ENCODE peak calls at places on chromosomes 4 and X, in five cellular contexts. V, Y, W, K and P are unnamed samples. For H3K9me3, the result is how much of the 10 kb centered on the place peaks cover.

GRCh38 chrX:39845289-39845688 is 252.5 kb downstream of the BCOR start:
- DNase-seq in V (no peak), Y (no peak), W (no peak), K (no peak), P (no peak)

GRCh38 chrX:139875831-139876230 is 57.0 kb downstream of the ATP11C start:
- DNase-seq in V (no peak), Y (no peak), W (no peak), K (no peak), P (no peak)

GRCh38 chr4:110638347-110638746 is 15.5 kb upstream of the PITX2 start:
- DNase-seq in V (no peak), Y (no peak), W (no peak), K (no peak), P (no peak)

GRCh38 chrX:130111220-130111934 is 1.1 kb upstream of the ELF4 start:
- DNase-seq in V (no peak), Y (no peak), W (no peak), K (no peak), P (no peak)

GRCh38 chrX:23634181-23634580 is 33.1 kb upstream of the PRDX4 start:
- DNase-seq in V (no peak), Y (peak), W (no peak), K (no peak), P (no peak)

GRCh38 chr4:109472343-109472761 is 38.7 kb downstream of the SEC24B start:
- DNase-seq in V (no peak), Y (no peak), W (no peak), K (no peak), P (peak)

GRCh38 chr4:132344924-132345828 is 803.9 kb upstream of the PCDH10 start:
- DNase-seq in V (no peak), Y (no peak), W (no peak), K (no peak), P (no peak)

GRCh38 chr4:55358668-55359067 is 12.6 kb downstream of the SRD5A3 start:
- DNase-seq in V (no peak), Y (no peak), W (no peak), K (no peak), P (peak)

GRCh38 chr4:8355864-8356565 is 84.5 kb downstream of the ACOX3 start:
- DNase-seq in V (no peak), Y (no peak), W (no peak), K (no peak), P (no peak)

GRCh38 chr4:86089924-86090323 is 269.9 kb downstream of the MAPK10 start:
- DNase-seq in V (no peak), Y (no peak), W (no peak), K (no peak), P (no peak)

GRCh38 chr4:117577686-117578085 is 456.6 kb upstream of the NDST3 start:
- DNase-seq in V (no peak), Y (no peak), W (no peak), K (no peak), P (no peak)

GRCh38 chr4:117574085-117574484 is 460.2 kb upstream of the NDST3 start:
- DNase-seq in V (no peak), Y (no peak), W (no peak), K (no peak), P (no peak)

DNA sequence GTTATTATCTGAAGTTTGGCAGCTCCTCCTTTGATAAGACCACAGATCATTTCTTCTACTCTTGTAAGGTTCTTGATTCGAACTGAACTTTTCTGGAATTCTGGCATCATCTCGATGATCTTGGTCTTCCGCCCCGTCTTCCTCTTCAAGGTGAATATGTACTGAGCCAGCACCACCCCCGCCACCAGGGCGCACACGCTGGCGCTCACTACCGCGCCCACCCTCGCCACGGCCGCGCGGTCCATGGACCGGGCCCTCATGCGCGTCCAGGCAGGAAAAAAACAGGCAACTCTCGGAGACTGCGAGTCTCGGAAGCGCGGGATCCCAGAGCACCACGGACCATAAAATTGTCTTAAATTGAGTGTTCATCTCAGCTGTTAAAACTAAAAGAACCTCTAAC is 458.4 kb upstream of the NDST3 start:
- DNase-seq in V (no peak), Y (no peak), W (no peak), K (no peak), P (no peak)
- H3K9me3 ChIP-seq in V (under half), Y (under half), W (under half), K (under half), P (under half)

DNA sequence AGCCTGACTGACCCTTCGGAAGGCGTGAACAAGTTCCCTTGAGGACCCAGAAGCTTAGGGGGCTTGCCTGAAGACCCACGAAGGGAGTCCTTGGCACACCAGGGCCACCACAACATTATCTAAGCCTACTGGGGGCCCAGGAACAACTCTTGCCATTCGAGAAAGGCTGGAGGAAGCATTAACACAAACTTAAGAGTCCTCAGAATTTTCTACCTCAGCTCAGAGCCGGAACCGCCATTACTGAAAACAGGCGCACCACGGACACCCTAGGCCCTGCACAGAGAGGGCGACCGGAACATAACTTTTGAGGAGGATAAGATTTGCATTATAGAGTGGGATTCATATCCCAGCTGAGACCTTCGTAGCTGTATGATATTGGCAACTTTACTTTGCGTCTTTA is 229.1 kb downstream of the ADAM29 start:
- DNase-seq in V (no peak), Y (no peak), W (no peak), K (no peak), P (no peak)
- H3K9me3 ChIP-seq in V (under half), Y (under half), W (under half), K (under half), P (under half)

GRCh38 chrX:69718102-69718501 is 102.2 kb downstream of the EDA start:
- DNase-seq in V (no peak), Y (no peak), W (no peak), K (no peak), P (no peak)
- H3K9me3 ChIP-seq in V (under half), Y (under half), W (under half), K (under half), P (under half)

GRCh38 chrX:40866878-40867277 is 131.5 kb upstream of the MED14 start:
- DNase-seq in V (no peak), Y (no peak), W (no peak), K (no peak), P (no peak)

GRCh38 chrX:40868868-40869267 is 133.5 kb upstream of the MED14 start:
- DNase-seq in V (no peak), Y (no peak), W (no peak), K (no peak), P (no peak)

GRCh38 chrX:40864972-40865371 is 129.6 kb upstream of the MED14 start:
- DNase-seq in V (no peak), Y (no peak), W (no peak), K (no peak), P (no peak)

GRCh38 chrX:40867352-40867751 is 132.0 kb upstream of the MED14 start:
- DNase-seq in V (no peak), Y (peak), W (peak), K (no peak), P (peak)

GRCh38 chrX:40863671-40864070 is 128.3 kb upstream of the MED14 start:
- DNase-seq in V (no peak), Y (no peak), W (no peak), K (no peak), P (no peak)
- H3K9me3 ChIP-seq in V (under half), Y (under half), W (under half), K (under half), P (under half)

GRCh38 chr4:45064741-45065140 is 338.4 kb upstream of the GNPDA2 start:
- DNase-seq in V (no peak), Y (no peak), W (no peak), K (no peak), P (no peak)

GRCh38 chr4:45063701-45064100 is 337.3 kb upstream of the GNPDA2 start:
- DNase-seq in V (no peak), Y (no peak), W (no peak), K (no peak), P (no peak)

DNA sequence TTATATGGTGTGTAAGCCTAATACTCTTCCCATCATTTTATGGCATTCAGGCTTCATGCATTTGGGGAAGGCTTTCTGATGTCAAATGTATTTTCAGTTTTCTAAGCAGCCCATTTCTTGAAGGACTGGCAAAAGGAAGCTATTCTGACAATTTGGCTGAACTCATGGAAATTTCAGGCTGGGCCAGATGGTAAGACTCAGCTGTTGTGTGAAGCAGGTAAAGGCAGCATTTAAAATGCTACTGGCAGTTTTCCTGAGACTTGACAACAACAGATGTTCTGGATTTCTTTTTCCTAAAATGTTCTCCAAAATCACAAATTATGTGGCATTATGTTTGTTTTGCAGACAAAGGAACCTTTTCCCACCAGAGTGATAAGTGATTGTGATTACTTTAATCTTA is 336.8 kb upstream of the GNPDA2 start:
- DNase-seq in V (no peak), Y (no peak), W (peak), K (no peak), P (no peak)
- H3K9me3 ChIP-seq in V (under half), Y (under half), W (under half), K (under half), P (under half)